ENCODE peak calls at places on chromosomes 2 and 18, in nine cellular contexts. J is non-pigmented ciliary epithelial cell; O is stimulated activated CD4-positive, alpha-beta T cell treated with anti-CD3 and anti-CD28 coated beads, Interleukin-15, amount 100 ng/mL, for 24 hours; G is AG09319; V is Kasumi-1; A is germinal center; S is AG10803; F is activated CD4-positive, alpha-beta T cell treated with anti-CD3 and anti-CD28 coated beads, Interleukin-2, amount 10 ng/mL, durations not matched to agents 7 days and 5 days; M is T-helper 1 cell. B is an unnamed sample.

GRCh38 chr2:9210030-9210429 is 3.4 kb downstream of the ASAP2 start:
- DNase-seq in O (no peak), G (no peak), F (no peak), J (no peak), V (no peak), M (no peak), S (no peak), A (no peak), B (no peak)

GRCh38 chr2:98515571-98515927 is 70.9 kb downstream of the INPP4A start:
- DNase-seq in O (no peak), S (no peak), M (no peak), A (no peak), G (no peak), J (no peak), V (no peak), F (no peak), B (no peak)

GRCh38 chr2:162732946-162733698 is 105.4 kb downstream of the KCNH7 start:
- DNase-seq in F (no peak), S (no peak), M (no peak), G (no peak), O (no peak), J (no peak), V (no peak), A (no peak), B (no peak)

GRCh38 chr2:58107803-58108710 is 61.5 kb downstream of the VRK2 start:
- DNase-seq in O (no peak), A (no peak), J (peak; percentile 68), V (peak; percentile 45), S (peak; percentile 91), F (no peak), M (no peak), G (peak; percentile 70), B (no peak)

GRCh38 chr2:226234187-226234586 is 565.4 kb downstream of the IRS1 start:
- DNase-seq in V (no peak), M (no peak), O (no peak), J (no peak), F (no peak), G (no peak), S (no peak), A (no peak), B (no peak)

GRCh38 chr18:35247412-35248249 is 6.8 kb downstream of the ZNF397 start:
- DNase-seq in F (no peak), M (no peak), V (peak; percentile 38), A (peak; percentile 39), S (peak; percentile 10), G (no peak), O (no peak), J (no peak), B (no peak)

GRCh38 chr2:119659601-119660342 is 19.2 kb upstream of the TMEM177 start:
- DNase-seq in A (peak; percentile 45), F (peak; percentile 36), S (peak; percentile 39), J (no peak), O (peak; percentile 62), G (peak; percentile 18), M (no peak), V (peak; percentile 66), B (peak; percentile 43)

GRCh38 chr18:37710731-37711130 is 145.1 kb upstream of the CELF4 start:
- DNase-seq in V (no peak), J (no peak), F (no peak), M (no peak), S (no peak), G (no peak), A (no peak), O (no peak), B (no peak)

GRCh38 chr2:54560146-54560881 is 104.2 kb downstream of the SPTBN1 start:
- DNase-seq in A (peak; percentile 53), M (no peak), S (peak; percentile 86), V (peak; percentile 91), O (peak; percentile 44), G (no peak), J (no peak), F (peak; percentile 55), B (peak; percentile 59)

GRCh38 chr2:172864182-172864581 is 128.5 kb downstream of the RAPGEF4 start:
- DNase-seq in J (no peak), S (no peak), G (no peak), M (no peak), V (peak; percentile 27), F (peak; percentile 43), O (peak; percentile 70), A (peak; percentile 3), B (peak; percentile 59)

GRCh38 chr2:240369725-240370585 is 65.5 kb upstream of the GPC1 start:
- DNase-seq in O (no peak), G (peak; percentile 47), A (no peak), F (no peak), M (no peak), S (peak; percentile 95), V (no peak), J (peak; percentile 68), B (no peak)

GRCh38 chr2:176879596-176879995 is 333.0 kb upstream of the HNRNPA3 start:
- DNase-seq in F (no peak), M (no peak), A (no peak), V (no peak), O (no peak), J (no peak), G (no peak), S (no peak), B (no peak)

GRCh38 chr18:64659186-64659585 is 510.3 kb upstream of the LINC00305 start:
- DNase-seq in F (no peak), A (no peak), V (no peak), J (no peak), O (no peak), G (no peak), S (no peak), M (no peak), B (no peak)

GRCh38 chr2:25073025-25073424 is 31.1 kb downstream of the EFR3B start:
- DNase-seq in M (no peak), A (no peak), J (no peak), G (no peak), S (no peak), O (no peak), V (no peak), F (no peak), B (no peak)

GRCh38 chr2:85813978-85814801 is 60.4 kb downstream of the ATOH8 start:
- DNase-seq in S (peak; percentile 82), M (peak; percentile 53), O (peak; percentile 90), V (peak; percentile 64), F (peak; percentile 87), J (peak; percentile 44), G (peak; percentile 67), A (peak; percentile 80), B (peak; percentile 83)

GRCh38 chr18:3449702-3450357 is at the start of gene TGIF1:
- DNase-seq in V (peak; percentile 60), F (peak; percentile 41), J (no peak), A (no peak), S (peak; percentile 87), O (peak; percentile 57), G (no peak), M (no peak), B (peak; percentile 71)

GRCh38 chr2:171210864-171211431 is 50.3 kb upstream of the TLK1 start:
- DNase-seq in J (no peak), V (peak; percentile 65), O (peak; percentile 39), G (no peak), A (peak; percentile 24), M (peak; percentile 6), S (peak; percentile 15), F (peak; percentile 69), B (peak; percentile 75)

GRCh38 chr2:11257983-11258382 is 86.5 kb downstream of the ROCK2 start:
- DNase-seq in G (no peak), A (no peak), O (no peak), V (no peak), M (no peak), F (no peak), J (no peak), S (no peak), B (no peak)

GRCh38 chr2:18752022-18752493 is 162.7 kb upstream of the NT5C1B start:
- DNase-seq in G (no peak), S (peak; percentile 27), M (no peak), V (no peak), F (no peak), A (no peak), J (no peak), O (no peak), B (no peak)

GRCh38 chr2:163314712-163315111 is 421.1 kb downstream of the FIGN start:
- DNase-seq in S (no peak), V (no peak), F (no peak), G (no peak), M (no peak), A (no peak), J (no peak), O (no peak), B (no peak)

GRCh38 chr2:206080927-206081326 is 5.0 kb downstream of the INO80D start:
- DNase-seq in F (no peak), O (no peak), V (no peak), M (no peak), A (no peak), S (no peak), G (no peak), J (no peak), B (no peak)

GRCh38 chr2:29047083-29047840 is 27.1 kb downstream of the PCARE start:
- DNase-seq in A (no peak), J (no peak), F (no peak), O (no peak), S (no peak), M (no peak), V (no peak), G (no peak), B (no peak)

GRCh38 chr18:23191952-23192662 is 56.8 kb downstream of the CABLES1 start:
- DNase-seq in G (peak; percentile 10), A (no peak), O (no peak), F (no peak), M (no peak), S (peak; percentile 80), V (peak; percentile 97), J (peak; percentile 59), B (peak; percentile 71)

GRCh38 chr2:222707689-222708273 is 36.3 kb downstream of the MOGAT1 start:
- DNase-seq in V (no peak), A (no peak), S (peak; percentile 68), F (no peak), G (no peak), M (no peak), O (no peak), J (peak; percentile 41), B (no peak)

B was measured in DND-41.